ENCODE peak calls at places on chromosomes 16 and 17, in four cellular contexts. H, X, T and N are unnamed samples.

GRCh38 chr17:79982986-79983385 is 52.7 kb downstream of the TBC1D16 start:
- DNase-seq in H (no peak), X (no peak), T (no peak), N (no peak)

GRCh38 chr16:56295739-56296527 is 104.6 kb downstream of the GNAO1 start:
- DNase-seq in H (no peak), X (no peak), T (no peak), N (no peak)

GRCh38 chr16:66511615-66512500 is 38.1 kb downstream of the TK2 start:
- DNase-seq in H (peak; percentile 64), X (no peak), T (no peak), N (peak; percentile 90)

GRCh38 chr16:28863929-28864886 is 565 bp downstream of the SH2B1 start:
- DNase-seq in H (no peak), X (no peak), T (no peak), N (no peak)

GRCh38 chr17:37527249-37527851 is 37.7 kb downstream of the DUSP14 start:
- DNase-seq in H (peak; percentile 40), X (peak; percentile 45), T (peak; percentile 63), N (peak; percentile 70)

GRCh38 chr17:58046230-58047094 is 36.8 kb upstream of the DYNLL2 start:
- DNase-seq in H (peak; percentile 59), X (no peak), T (no peak), N (no peak)

GRCh38 chr16:17245727-17246576 is 224.8 kb downstream of the XYLT1 start:
- DNase-seq in H (no peak), X (no peak), T (no peak), N (no peak)

GRCh38 chr17:43979011-43979410 is 25.3 kb upstream of the PYY start:
- DNase-seq in H (no peak), X (no peak), T (no peak), N (no peak)

GRCh38 chr17:42163113-42163512 is 8.3 kb upstream of the RAB5C start:
- DNase-seq in H (peak; percentile 94), X (peak; percentile 68), T (peak; percentile 49), N (peak; percentile 53)

GRCh38 chr17:41049110-41049509 is 2.0 kb upstream of the KRTAP2-1 start:
- DNase-seq in H (no peak), X (no peak), T (peak; percentile 63), N (no peak)

GRCh38 chr17:57902800-57903759 is 52.1 kb downstream of the CUEDC1 start:
- DNase-seq in H (no peak), X (no peak), T (peak; percentile 97), N (peak; percentile 95)

GRCh38 chr16:57663917-57664661 is 4.0 kb upstream of the ADGRG3 start:
- DNase-seq in H (no peak), X (no peak), T (peak; percentile 38), N (no peak)

GRCh38 chr16:7871371-7871770 is 538.7 kb downstream of the RBFOX1 start:
- DNase-seq in H (no peak), X (no peak), T (no peak), N (no peak)

GRCh38 chr16:48491517-48491916 is 106.3 kb upstream of the SIAH1 start:
- DNase-seq in H (no peak), X (no peak), T (no peak), N (no peak)

GRCh38 chr16:69509125-69509524 is 56.6 kb upstream of the NFAT5 start:
- DNase-seq in H (no peak), X (no peak), T (no peak), N (no peak)

GRCh38 chr17:1626333-1626732 is 2.3 kb downstream of the SLC43A2 start:
- DNase-seq in H (no peak), X (no peak), T (no peak), N (no peak)

GRCh38 chr16:66656547-66656946 is 40.0 kb downstream of the CMTM4 start:
- DNase-seq in H (no peak), X (no peak), T (no peak), N (no peak)

GRCh38 chr16:68993885-68994284 is 111.6 kb upstream of the HAS3 start:
- DNase-seq in H (no peak), X (no peak), T (peak; percentile 82), N (peak; percentile 58)

GRCh38 chr16:75534560-75535205 is 1.2 kb downstream of the CHST5 start:
- DNase-seq in H (no peak), X (no peak), T (no peak), N (no peak)

GRCh38 chr16:3023415-3023668 is 400 bp downstream of the HCFC1R1 start:
- DNase-seq in H (no peak), X (peak; percentile 14), T (no peak), N (peak; percentile 51)

GRCh38 chr16:68707341-68708152 is 29.5 kb upstream of the CDH1 start:
- DNase-seq in H (peak; percentile 70), X (peak; percentile 66), T (peak; percentile 81), N (peak; percentile 89)

GRCh38 chr16:29694384-29695195 is 15.6 kb downstream of the QPRT start:
- DNase-seq in H (no peak), X (no peak), T (no peak), N (no peak)

GRCh38 chr16:80323187-80323807 is 217.5 kb upstream of the DYNLRB2 start:
- DNase-seq in H (no peak), X (no peak), T (no peak), N (no peak)

GRCh38 chr17:72158895-72159885 is 38.4 kb downstream of the SOX9 start:
- DNase-seq in H (no peak), X (no peak), T (peak; percentile 23), N (no peak)

GRCh38 chr16:89043636-89044393 is 49.8 kb upstream of the ACSF3 start:
- DNase-seq in H (no peak), X (no peak), T (no peak), N (no peak)

GRCh38 chr16:64455275-64455674 is 666.6 kb downstream of the CDH11 start:
- DNase-seq in H (no peak), X (no peak), T (no peak), N (no peak)

GRCh38 chr16:78184554-78185183 is 85.2 kb downstream of the WWOX start:
- DNase-seq in H (peak; percentile 22), X (no peak), T (peak; percentile 68), N (peak; percentile 26)

GRCh38 chr17:40553694-40554534 is 11.4 kb downstream of the CCR7 start:
- DNase-seq in H (no peak), X (peak; percentile 81), T (peak; percentile 48), N (no peak)

GRCh38 chr17:43701318-43701743 is 39.6 kb upstream of the MEOX1 start:
- DNase-seq in H (no peak), X (no peak), T (no peak), N (no peak)

GRCh38 chr16:20767577-20767976 is 3.8 kb downstream of the ACSM3 start:
- DNase-seq in H (no peak), X (no peak), T (peak; percentile 15), N (no peak)

GRCh38 chr16:20766294-20766693 is 2.5 kb downstream of the ACSM3 start:
- DNase-seq in H (no peak), X (no peak), T (no peak), N (no peak)

GRCh38 chr16:20768818-20769217 is 5.0 kb downstream of the ACSM3 start:
- DNase-seq in H (no peak), X (no peak), T (no peak), N (no peak)

GRCh38 chr16:20765732-20766131 is 1.9 kb downstream of the ACSM3 start:
- DNase-seq in H (no peak), X (no peak), T (no peak), N (no peak)

DNA sequence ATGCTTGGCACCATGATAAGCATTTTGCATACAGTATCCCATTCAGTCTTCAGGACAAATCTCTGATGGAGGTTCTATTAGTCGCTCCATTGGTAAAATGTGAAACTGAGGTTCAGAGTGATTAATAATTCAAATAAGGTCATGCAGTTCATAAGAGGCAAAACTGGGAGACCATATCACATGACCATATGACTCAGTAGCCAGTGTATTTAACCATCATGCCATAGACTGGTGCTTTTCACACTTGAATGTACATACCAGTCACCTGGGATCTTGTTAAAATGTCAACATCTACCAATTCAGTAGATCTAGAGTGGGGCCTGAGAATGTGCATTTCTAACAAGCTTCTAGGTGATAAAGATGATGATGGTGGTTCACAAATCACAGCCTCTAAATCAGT is 4.3 kb downstream of the ACSM3 start:
- DNase-seq in H (no peak), X (no peak), T (no peak), N (no peak)
- TF ChIP-seq PHF8 in H (no peak), X (no peak), T (no peak), N (no peak)

GRCh38 chr17:53093386-53093785 is 729.3 kb upstream of the KIF2B start:
- DNase-seq in H (no peak), X (no peak), T (no peak), N (no peak)
- TF ChIP-seq PHF8 in H (no peak), X (no peak), T (no peak), N (no peak)

DNA sequence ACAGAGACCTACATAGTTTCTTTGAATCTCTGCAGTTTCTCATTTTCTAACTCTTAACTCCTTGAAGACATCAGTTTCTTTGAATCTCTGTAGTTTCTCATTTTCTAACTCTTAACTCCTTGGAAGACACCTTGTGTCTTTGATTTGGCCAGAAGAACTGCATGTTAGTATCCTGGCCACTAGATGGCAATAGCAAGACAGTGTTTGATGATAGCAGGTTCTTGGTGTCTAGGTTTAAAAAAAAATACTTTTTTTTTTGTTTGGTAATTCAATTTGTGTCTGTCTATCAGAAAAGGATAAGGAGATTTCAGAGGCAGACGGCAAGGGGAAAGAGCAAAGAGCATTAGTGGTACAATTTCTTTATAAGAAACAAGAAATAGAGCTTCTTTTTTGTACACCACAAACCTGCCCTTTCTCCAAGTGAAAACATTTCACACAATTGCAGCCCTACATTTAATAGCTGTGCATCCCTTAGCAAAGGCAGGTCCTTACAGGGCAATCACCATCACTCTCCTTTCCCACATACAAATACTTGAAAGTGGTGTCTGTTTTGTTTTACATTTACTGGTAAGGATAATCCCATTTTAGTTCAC is 1324.9 kb upstream of the CDH8 start:
- DNase-seq in H (no peak), X (peak; percentile 20), T (peak; percentile 46), N (peak; percentile 14)
- TF ChIP-seq PHF8 in H (no peak), X (no peak), T (no peak), N (no peak)

GRCh38 chr17:47694018-47694817 is at the start of gene TBKBP1:
- DNase-seq in H (peak; percentile 93), X (peak; percentile 81), T (peak; percentile 41), N (peak; percentile 44)

GRCh38 chr17:47695664-47696376 is 1.9 kb downstream of the TBKBP1 start:
- DNase-seq in H (peak; percentile 57), X (no peak), T (no peak), N (no peak)

GRCh38 chr17:47696717-47697642 is 3.0 kb downstream of the TBKBP1 start:
- DNase-seq in H (no peak), X (no peak), T (no peak), N (no peak)

GRCh38 chr17:47693667-47694017 is 319 bp upstream of the TBKBP1 start:
- DNase-seq in H (no peak), X (peak; percentile 88), T (no peak), N (no peak)

DNA sequence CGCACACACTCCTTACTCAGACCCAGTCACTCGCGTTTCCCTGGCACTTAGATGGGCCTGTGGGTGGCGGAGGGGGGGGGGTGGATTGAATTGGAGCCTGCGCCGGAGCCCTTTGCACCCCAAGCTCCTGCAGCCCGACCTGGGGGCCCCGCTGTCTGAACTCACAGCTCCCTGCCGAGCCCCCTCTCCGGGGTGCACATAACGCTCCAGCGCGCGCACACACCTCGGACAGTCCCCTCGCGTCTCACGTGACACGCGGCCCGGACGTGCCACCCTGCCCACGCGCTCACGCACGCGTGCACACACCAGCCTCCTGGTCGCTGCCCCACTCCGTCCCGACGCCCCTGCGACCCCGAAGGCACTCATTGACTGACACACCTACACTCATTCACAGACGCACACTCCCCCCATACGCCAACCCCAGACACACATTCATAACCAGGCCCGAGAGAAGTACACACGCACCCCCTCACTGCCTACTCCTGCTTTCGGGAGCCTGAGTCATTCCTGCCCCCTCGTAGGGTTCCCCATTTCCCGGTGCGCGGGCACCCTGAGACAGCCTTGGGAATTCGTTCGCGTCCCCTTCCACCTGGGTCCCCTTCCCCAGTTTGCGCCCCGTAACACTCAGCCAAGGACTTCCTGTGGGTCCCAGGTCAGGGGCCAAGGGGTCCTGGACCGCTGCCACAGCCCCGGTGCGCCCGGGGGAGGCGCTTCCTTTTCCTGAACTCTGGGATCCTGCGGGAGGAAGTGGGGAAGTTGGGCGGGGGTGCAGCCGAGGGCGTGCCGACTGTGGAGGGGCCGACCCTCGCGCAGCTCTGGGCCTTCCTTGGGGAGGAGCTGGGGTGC is 1.1 kb downstream of the TBKBP1 start:
- DNase-seq in H (peak; percentile 77), X (peak; percentile 74), T (no peak), N (no peak)
- TF ChIP-seq PHF8 in H (no peak), X (peak; percentile 13), T (no peak), N (no peak)